ENCODE peak calls at places on chromosomes 5 and 9, in six cellular contexts. A, L, C, O, G and S are unnamed samples.

GRCh38 chr9:34783951-34784487 is 74.1 kb upstream of the CCL21 start:
- DNase-seq in A (no peak), L (no peak), C (no peak), O (no peak), G (no peak), S (no peak)

GRCh38 chr5:133333561-133334150 is 278.7 kb downstream of the FSTL4 start:
- DNase-seq in A (no peak), L (no peak), C (no peak), O (no peak), G (no peak), S (no peak)

GRCh38 chr5:10590226-10591047 is 26.6 kb downstream of the ANKRD33B start:
- DNase-seq in A (peak; percentile 72), L (no peak), C (peak; percentile 77), O (no peak), G (peak; percentile 52), S (peak; percentile 50)

GRCh38 chr9:5510360-5510931 is at the start of gene PDCD1LG2:
- DNase-seq in A (no peak), L (peak; percentile 77), C (peak; percentile 75), O (no peak), G (peak; percentile 84), S (peak; percentile 81)

GRCh38 chr5:167998148-167998767 is 293.2 kb upstream of the WWC1 start:
- DNase-seq in A (no peak), L (no peak), C (no peak), O (no peak), G (no peak), S (peak; percentile 35)

GRCh38 chr5:68730220-68731010 is 363.4 kb upstream of the SLC30A5 start:
- DNase-seq in A (no peak), L (peak; percentile 91), C (peak; percentile 25), O (no peak), G (peak; percentile 90), S (peak; percentile 90)

GRCh38 chr5:68303038-68303738 is 87.6 kb downstream of the PIK3R1 start:
- DNase-seq in A (no peak), L (peak; percentile 26), C (peak; percentile 90), O (no peak), G (no peak), S (peak; percentile 24)

GRCh38 chr5:81750308-81751008 is 439 bp downstream of the SSBP2 start:
- DNase-seq in A (peak; percentile 26), L (no peak), C (no peak), O (no peak), G (peak; percentile 57), S (no peak)

GRCh38 chr5:113806250-113806649 is 292.8 kb downstream of the YTHDC2 start:
- DNase-seq in A (no peak), L (peak; percentile 12), C (peak; percentile 17), O (no peak), G (peak; percentile 52), S (peak; percentile 28)

GRCh38 chr5:96259211-96259772 is 173.8 kb downstream of the PCSK1 start:
- DNase-seq in A (peak; percentile 35), L (peak; percentile 56), C (peak; percentile 73), O (peak; percentile 11), G (peak; percentile 67), S (peak; percentile 68)

GRCh38 chr9:98931543-98931942 is 12.2 kb upstream of the COL15A1 start:
- DNase-seq in A (no peak), L (no peak), C (no peak), O (no peak), G (no peak), S (no peak)

GRCh38 chr5:176629853-176630680 is at the start of the genes EIF4E1B and SNCB:
- DNase-seq in A (peak; percentile 64), L (peak; percentile 52), C (peak; percentile 51), O (no peak), G (peak; percentile 80), S (peak; percentile 17)

GRCh38 chr9:70534471-70534870 is 120.0 kb upstream of the KLF9 start:
- DNase-seq in A (no peak), L (peak; percentile 37), C (no peak), O (no peak), G (peak; percentile 32), S (no peak)

GRCh38 chr5:67015577-67016290 is 180.9 kb downstream of the CD180 start:
- DNase-seq in A (no peak), L (no peak), C (peak; percentile 91), O (no peak), G (peak; percentile 68), S (peak; percentile 57)

GRCh38 chr9:93301911-93302525 is 118.1 kb downstream of the WNK2 start:
- DNase-seq in A (no peak), L (no peak), C (no peak), O (no peak), G (no peak), S (no peak)

GRCh38 chr5:92337772-92338234 is 954.7 kb upstream of the ARRDC3 start:
- DNase-seq in A (no peak), L (peak; percentile 73), C (peak; percentile 82), O (no peak), G (peak; percentile 65), S (peak; percentile 46)

GRCh38 chr5:56981906-56982305 is 30.0 kb upstream of the MIER3 start:
- DNase-seq in A (no peak), L (no peak), C (no peak), O (no peak), G (no peak), S (no peak)

GRCh38 chr5:78641060-78641474 is 7.5 kb downstream of the LHFPL2 start:
- DNase-seq in A (no peak), L (no peak), C (no peak), O (peak; percentile 87), G (no peak), S (no peak)

GRCh38 chr5:107026098-107026497 is 644.6 kb downstream of the EFNA5 start:
- DNase-seq in A (no peak), L (no peak), C (no peak), O (no peak), G (no peak), S (no peak)

GRCh38 chr5:174335682-174336364 is 290.3 kb downstream of the NSG2 start:
- DNase-seq in A (no peak), L (no peak), C (no peak), O (no peak), G (no peak), S (no peak)

GRCh38 chr5:72651779-72652178 is 144.6 kb upstream of the ZNF366 start:
- DNase-seq in A (no peak), L (peak; percentile 14), C (no peak), O (no peak), G (peak; percentile 35), S (no peak)

GRCh38 chr5:141992349-141992963 is 20.4 kb downstream of the GNPDA1 start:
- DNase-seq in A (peak; percentile 64), L (peak; percentile 78), C (peak; percentile 49), O (peak; percentile 55), G (peak; percentile 77), S (peak; percentile 66)

GRCh38 chr5:57753446-57753845 is 270.8 kb upstream of the ACTBL2 start:
- DNase-seq in A (no peak), L (no peak), C (peak; percentile 83), O (no peak), G (no peak), S (no peak)

GRCh38 chr5:152256580-152256979 is 148.5 kb downstream of the NMUR2 start:
- DNase-seq in A (no peak), L (no peak), C (no peak), O (no peak), G (no peak), S (no peak)
- H3K4me3 ChIP-seq in A (no peak overlapping the region), L (no peak overlapping the region), C (no peak overlapping the region), O (no peak overlapping the region), G (no peak overlapping the region), S (no peak overlapping the region)

GRCh38 chr9:76662476-76663281 is 101.6 kb upstream of the PCA3 start:
- DNase-seq in A (no peak), L (no peak), C (no peak), O (no peak), G (peak; percentile 22), S (no peak)

GRCh38 chr9:76665458-76665857 is 98.8 kb upstream of the PCA3 start:
- DNase-seq in A (no peak), L (no peak), C (peak; percentile 21), O (no peak), G (no peak), S (no peak)

GRCh38 chr9:76664120-76664519 is 100.1 kb upstream of the PCA3 start:
- DNase-seq in A (no peak), L (no peak), C (no peak), O (no peak), G (no peak), S (no peak)

GRCh38 chr9:76667521-76667957 is 96.7 kb upstream of the PCA3 start:
- DNase-seq in A (no peak), L (peak; percentile 69), C (peak; percentile 52), O (no peak), G (peak; percentile 70), S (peak; percentile 54)
- TF ChIP-seq CTCF in A (no peak), L (no peak), C (no peak), O (no peak), G (no peak), S (no peak)

DNA sequence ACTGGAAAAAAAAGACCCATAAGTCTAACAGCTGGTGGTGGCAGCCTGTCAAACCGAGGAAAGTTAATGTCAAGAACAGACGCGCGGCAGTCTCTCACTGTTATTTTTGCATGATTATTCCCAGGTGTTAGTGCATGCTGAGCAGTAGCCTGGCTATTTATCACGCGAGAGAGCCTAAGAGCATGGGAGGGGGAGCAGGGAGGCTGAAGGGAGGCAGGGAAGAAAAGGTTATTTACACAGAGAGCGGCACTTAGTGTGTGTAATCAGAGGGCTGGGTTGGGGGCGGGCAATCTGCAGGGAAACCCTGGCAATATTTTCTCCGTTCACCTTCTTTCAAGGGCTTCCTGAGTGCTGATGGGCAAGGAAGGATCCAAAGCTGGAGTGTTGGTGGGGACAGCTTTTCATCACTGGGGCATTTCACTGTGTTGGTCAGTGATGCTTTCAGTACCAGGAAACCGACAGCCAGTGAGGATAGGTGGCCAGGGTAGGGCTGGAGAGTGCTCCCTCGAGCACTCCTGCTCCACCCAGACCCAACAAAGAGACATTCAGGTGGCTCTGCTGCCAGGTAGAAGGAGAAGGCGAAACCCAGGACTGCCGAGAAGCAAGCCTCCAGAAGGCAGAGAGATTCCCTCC is 39.6 kb downstream of the ZNF608 start:
- DNase-seq in A (no peak), L (peak; percentile 30), C (no peak), O (peak; percentile 9), G (peak; percentile 74), S (peak; percentile 50)
- H3K4me3 ChIP-seq in A (no peak overlapping the region), L (peak overlapping the region; percentile 29), C (no peak overlapping the region), O (no peak overlapping the region), G (no peak overlapping the region), S (no peak overlapping the region)

DNA sequence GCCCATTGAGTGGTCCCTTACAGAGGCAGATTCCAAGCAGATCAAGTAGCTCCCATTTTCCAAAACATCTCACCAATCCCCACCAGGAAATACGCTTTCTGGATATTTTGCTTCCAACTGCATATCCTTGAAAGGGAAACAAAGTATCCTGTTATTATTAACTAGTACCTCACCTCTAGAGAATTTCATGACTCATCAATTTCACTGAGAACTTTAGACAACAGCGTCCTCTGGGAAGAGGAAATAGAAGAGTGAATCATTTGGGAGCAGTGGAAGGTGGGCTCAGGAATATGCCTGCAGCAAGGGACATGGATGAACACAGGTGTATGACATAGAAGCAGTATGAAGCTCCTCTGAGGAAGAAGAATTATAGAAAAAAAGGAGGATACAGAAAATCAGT is 186.7 kb downstream of the MARCHF11 start:
- DNase-seq in A (no peak), L (peak; percentile 60), C (peak; percentile 65), O (no peak), G (peak; percentile 55), S (peak; percentile 71)
- TF ChIP-seq CTCF in A (no peak), L (peak; percentile 37), C (no peak), O (no peak), G (no peak), S (peak; percentile 18)

GRCh38 chr5:54841481-54841880 is 143.9 kb downstream of the ESM1 start:
- DNase-seq in A (no peak), L (no peak), C (no peak), O (no peak), G (no peak), S (no peak)

GRCh38 chr5:54845567-54845941 is 139.8 kb downstream of the ESM1 start:
- DNase-seq in A (no peak), L (peak; percentile 67), C (peak; percentile 18), O (no peak), G (peak; percentile 73), S (peak; percentile 49)

GRCh38 chr5:54844905-54845566 is 140.4 kb downstream of the ESM1 start:
- DNase-seq in A (no peak), L (peak; percentile 83), C (peak; percentile 8), O (peak; percentile 8), G (peak; percentile 77), S (peak; percentile 77)
- H3K4me3 ChIP-seq in A (no peak overlapping the region), L (peak overlapping the region; percentile 32), C (no peak overlapping the region), O (no peak overlapping the region), G (no peak overlapping the region), S (no peak overlapping the region)